ENCODE peak calls at places on chromosomes 16 and 17, in ten cellular contexts. J is AG10803; M is renal cortical epithelial cell; N is AG08396; L is fibroblast of pulmonary artery; Y is naive thymus-derived CD4-positive, alpha-beta T cell; B is HEK293T; G is AG04450; O is T-helper 1 cell; U is upper lobe of right lung. V is an unnamed sample.
A peak's percentile ranks its signal among the peaks of the same experiment; 100 is the strongest.

GRCh38 chr16:19984136-19984535 is 89.6 kb downstream of the GPR139 start:
- DNase-seq in B (no peak), Y (no peak), N (no peak), U (no peak), J (no peak), G (no peak), L (no peak), O (no peak), M (no peak), V (no peak)

GRCh38 chr16:54883358-54883757 is 47.3 kb upstream of the IRX5 start:
- DNase-seq in M (no peak), L (no peak), O (no peak), Y (no peak), J (no peak), N (no peak), B (no peak), U (no peak), G (no peak), V (no peak)

GRCh38 chr16:24984101-24984500 is 31.1 kb downstream of the ARHGAP17 start:
- DNase-seq in J (no peak), O (no peak), N (no peak), B (no peak), M (no peak), G (no peak), L (no peak), U (no peak), Y (no peak), V (no peak)

GRCh38 chr16:78822509-78822908 is 723.1 kb downstream of the WWOX start:
- DNase-seq in L (no peak), O (no peak), G (no peak), N (no peak), U (no peak), Y (no peak), B (no peak), M (no peak), J (no peak), V (no peak)

GRCh38 chr16:10324210-10324609 is 61.7 kb upstream of the ATF7IP2 start:
- DNase-seq in J (no peak), B (no peak), U (no peak), L (no peak), N (no peak), M (no peak), Y (no peak), G (no peak), O (no peak), V (no peak)

GRCh38 chr17:59746849-59747445 is 39.5 kb downstream of the VMP1 start:
- DNase-seq in M (peak; percentile 75), J (peak; percentile 74), O (no peak), U (no peak), N (peak; percentile 15), B (peak; percentile 18), Y (no peak), G (no peak), L (peak; percentile 83), V (peak; percentile 71)

GRCh38 chr17:72212041-72212440 is 91.2 kb downstream of the SOX9 start:
- DNase-seq in G (no peak), J (no peak), L (no peak), Y (no peak), N (no peak), B (no peak), U (no peak), O (no peak), M (no peak), V (no peak)

GRCh38 chr17:35801583-35802224 is 6.3 kb upstream of the MMP28 start:
- DNase-seq in M (no peak), G (no peak), L (peak; percentile 87), U (peak; percentile 75), J (peak; percentile 88), N (no peak), B (no peak), Y (no peak), O (no peak), V (no peak)

GRCh38 chr16:22001591-22001990 is 675 bp upstream of the PDZD9 start:
- DNase-seq in J (peak; percentile 46), M (peak; percentile 73), G (peak; percentile 13), U (no peak), L (peak; percentile 76), B (no peak), Y (no peak), N (peak; percentile 56), O (no peak), V (no peak)

GRCh38 chr17:2925011-2925410 is 128.8 kb downstream of the RAP1GAP2 start:
- DNase-seq in B (no peak), G (no peak), N (no peak), M (no peak), L (no peak), U (no peak), O (no peak), Y (no peak), J (no peak), V (peak; percentile 14)

GRCh38 chr17:72422505-72423285 is 301.9 kb downstream of the SOX9 start:
- DNase-seq in U (no peak), J (peak; percentile 84), L (peak; percentile 75), O (no peak), B (no peak), Y (no peak), M (peak; percentile 98), N (peak; percentile 83), G (peak; percentile 10), V (peak; percentile 78)

GRCh38 chr17:15112881-15113617 is 152.1 kb downstream of the PMP22 start:
- DNase-seq in N (no peak), L (no peak), J (peak; percentile 41), Y (no peak), G (no peak), O (no peak), U (no peak), M (no peak), B (no peak), V (no peak)

GRCh38 chr17:77508047-77508715 is 367.4 kb downstream of the SEC14L1 start:
- DNase-seq in B (no peak), G (no peak), M (no peak), O (no peak), J (no peak), Y (no peak), N (no peak), L (no peak), U (peak; percentile 22), V (no peak)

GRCh38 chr17:82937411-82938371 is 97.9 kb upstream of the ZNF750 start:
- DNase-seq in G (no peak), U (peak; percentile 60), L (no peak), J (no peak), B (no peak), M (no peak), O (no peak), Y (no peak), N (no peak), V (no peak)

GRCh38 chr17:67421869-67422273 is 44.8 kb downstream of the PITPNC1 start:
- DNase-seq in M (peak; percentile 100), L (peak; percentile 88), B (no peak), G (peak; percentile 42), J (peak; percentile 89), O (no peak), Y (peak; percentile 81), N (peak; percentile 84), U (no peak), V (no peak)

GRCh38 chr17:83179378-83179777 is 100.0 kb downstream of the METRNL start:
- DNase-seq in O (no peak), M (no peak), B (no peak), U (no peak), G (no peak), N (no peak), L (no peak), J (no peak), Y (no peak), V (no peak)

GRCh38 chr17:82237746-82238561 is 9.1 kb downstream of the SLC16A3 start:
- DNase-seq in L (no peak), G (no peak), N (no peak), O (no peak), B (no peak), M (no peak), Y (no peak), U (peak; percentile 67), J (no peak), V (no peak)

GRCh38 chr16:23055481-23055880 is 93.8 kb downstream of the USP31 start:
- DNase-seq in Y (no peak), G (no peak), J (no peak), B (no peak), L (no peak), O (no peak), N (no peak), U (no peak), M (no peak), V (no peak)

GRCh38 chr16:35146031-35146710 is 1686.8 kb downstream of the TP53TG3F start:
- DNase-seq in J (no peak), L (no peak), B (no peak), N (no peak), U (no peak), M (no peak), Y (no peak), G (no peak), O (no peak), V (no peak)

GRCh38 chr17:27579897-27580321 is 51.1 kb upstream of the LGALS9 start:
- DNase-seq in O (no peak), J (no peak), Y (no peak), G (no peak), L (no peak), B (no peak), N (no peak), U (no peak), M (no peak), V (no peak)

GRCh38 chr16:88736088-88736487 is 29.8 kb downstream of the CTU2 start:
- DNase-seq in J (no peak), Y (no peak), B (no peak), U (no peak), G (no peak), O (no peak), M (no peak), L (no peak), N (no peak), V (no peak)

GRCh38 chr16:89711601-89712475 is 8.9 kb downstream of the VPS9D1 start:
- DNase-seq in Y (peak; percentile 48), U (peak; percentile 78), M (peak; percentile 16), O (peak; percentile 41), B (peak; percentile 92), G (no peak), J (no peak), N (peak; percentile 95), L (peak; percentile 66), V (peak; percentile 95)

GRCh38 chr16:3793161-3793576 is 75.8 kb upstream of the TRAP1 start:
- DNase-seq in J (no peak), L (peak; percentile 30), M (no peak), G (no peak), N (peak; percentile 29), O (no peak), B (no peak), U (no peak), Y (no peak), V (no peak)

GRCh38 chr17:4090898-4091297 is 51.9 kb downstream of the ZZEF1 start:
- DNase-seq in Y (no peak), G (no peak), J (peak; percentile 33), B (no peak), U (no peak), M (no peak), L (peak; percentile 12), O (no peak), N (peak; percentile 43), V (no peak)